ENCODE peak calls at places on chromosomes 1 and 21, in five cellular contexts. U is IMR-90, B is HepG2, K is SK-N-SH, M is GM12878. H is an unnamed sample.

GRCh38 chr1:212698467-212699103 is 1.1 kb downstream of the BATF3 start:
- DNase-seq in U (no peak), B (no peak), K (no peak), M (no peak), H (no peak)

GRCh38 chr21:21018841-21019240 is 20.6 kb downstream of the NCAM2 start:
- DNase-seq in U (no peak), B (no peak), K (no peak), M (no peak), H (no peak)

GRCh38 chr21:38229260-38229877 is 27.4 kb upstream of the KCNJ15 start:
- DNase-seq in U (no peak), B (no peak), K (no peak), M (no peak), H (peak; percentile 24)

GRCh38 chr1:47682198-47682597 is 244.4 kb downstream of the FOXD2 start:
- DNase-seq in U (no peak), B (no peak), K (no peak), M (no peak), H (no peak)

GRCh38 chr1:22747021-22747734 is 36.5 kb downstream of the EPHB2 start:
- DNase-seq in U (peak; percentile 91), B (no peak), K (no peak), M (no peak), H (no peak)

GRCh38 chr1:115314765-115315164 is 23.3 kb downstream of the NGF start:
- DNase-seq in U (peak; percentile 86), B (no peak), K (no peak), M (no peak), H (no peak)

GRCh38 chr1:245168921-245169320 is 14.1 kb downstream of the KIF26B start:
- DNase-seq in U (no peak), B (no peak), K (no peak), M (no peak), H (no peak)

GRCh38 chr1:113895084-113895483 is 7.7 kb upstream of the BCL2L15 start:
- DNase-seq in U (no peak), B (no peak), K (no peak), M (no peak), H (no peak)

GRCh38 chr1:70072239-70072751 is 133.1 kb downstream of the LRRC40 start:
- DNase-seq in U (peak; percentile 79), B (no peak), K (no peak), M (no peak), H (no peak)

GRCh38 chr1:230682882-230683610 is 30.9 kb downstream of the AGT start:
- DNase-seq in U (peak; percentile 86), B (no peak), K (no peak), M (no peak), H (no peak)

GRCh38 chr1:1628656-1629429 is 3.1 kb upstream of the MMP23B start:
- DNase-seq in U (no peak), B (no peak), K (no peak), M (no peak), H (no peak)

GRCh38 chr1:187641015-187641414 is 812.3 kb downstream of the PLA2G4A start:
- DNase-seq in U (no peak), B (peak; percentile 2), K (no peak), M (no peak), H (no peak)

GRCh38 chr1:91851130-91852010 is 34.6 kb downstream of the TGFBR3 start:
- DNase-seq in U (peak; percentile 89), B (no peak), K (peak; percentile 8), M (no peak), H (no peak)

GRCh38 chr1:8845104-8846097 is 28.0 kb upstream of the RERE start:
- DNase-seq in U (no peak), B (no peak), K (no peak), M (no peak), H (peak; percentile 35)

DNA sequence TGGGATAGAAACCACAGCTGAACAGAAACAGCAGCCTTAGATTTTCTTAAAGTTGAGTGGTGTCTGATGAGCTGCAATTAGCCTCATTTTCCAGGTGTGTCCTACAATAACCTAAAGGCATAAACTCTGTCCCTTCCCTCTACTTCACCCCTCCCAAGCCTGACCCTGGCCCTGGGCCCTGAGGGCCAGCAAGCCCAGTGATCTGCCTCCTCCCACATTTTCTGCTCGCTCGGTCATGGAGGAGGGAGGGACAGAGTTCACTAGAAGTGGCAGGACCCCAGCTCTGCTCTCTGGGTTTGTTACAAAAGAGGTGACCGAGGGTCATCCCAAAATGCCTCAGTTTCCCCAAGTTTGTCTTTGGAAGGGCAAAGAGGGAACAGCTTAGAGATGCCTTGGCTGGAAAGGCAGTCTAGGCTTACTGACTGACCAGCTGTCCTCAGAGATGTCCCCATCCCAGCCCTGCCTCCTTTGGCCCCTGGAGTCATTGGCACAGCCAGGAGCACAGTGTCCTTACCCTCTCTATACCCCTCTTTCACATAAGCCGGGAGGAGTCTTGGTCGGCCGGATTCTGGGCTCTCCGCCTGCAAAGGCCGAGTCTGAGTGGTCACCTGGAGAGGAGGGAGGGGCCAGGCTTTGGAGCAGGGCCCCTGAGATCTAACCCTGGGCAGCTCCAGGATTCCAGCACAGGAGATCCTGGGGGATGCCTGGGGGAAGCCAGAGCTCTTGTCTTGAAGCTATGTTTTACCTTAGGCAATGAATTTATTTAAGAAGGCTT is 172.7 kb downstream of the PTPRU start:
- DNase-seq in U (no peak), B (no peak), K (no peak), M (no peak), H (no peak)
- TF ChIP-seq MXI1 in U (no peak), B (no peak), K (no peak), M (no peak), H (no peak)

GRCh38 chr1:7785108-7785507 is 1.0 kb downstream of the PER3 start:
- DNase-seq in U (no peak), B (no peak), K (no peak), M (no peak), H (no peak)

GRCh38 chr1:7781923-7782495 is 2.1 kb upstream of the PER3 start:
- DNase-seq in U (no peak), B (no peak), K (no peak), M (no peak), H (no peak)

GRCh38 chr1:7783826-7784491 is at the start of gene PER3:
- DNase-seq in U (peak; percentile 95), B (peak; percentile 87), K (peak; percentile 98), M (peak; percentile 48), H (peak; percentile 97)

GRCh38 chr1:7784492-7785071 is 491 bp downstream of the PER3 start:
- DNase-seq in U (no peak), B (no peak), K (no peak), M (no peak), H (no peak)

GRCh38 chr1:7783178-7783711 is 846 bp upstream of the PER3 start:
- DNase-seq in U (peak; percentile 24), B (peak; percentile 49), K (no peak), M (no peak), H (peak; percentile 88)
- TF ChIP-seq MXI1 in U (no peak), B (no peak), K (no peak), M (no peak), H (no peak)

GRCh38 chr1:64167176-64167575 is 36.2 kb upstream of the UBE2U start:
- DNase-seq in U (peak; percentile 56), B (no peak), K (no peak), M (no peak), H (no peak)

GRCh38 chr1:64163972-64164371 is 39.5 kb upstream of the UBE2U start:
- DNase-seq in U (peak; percentile 64), B (no peak), K (peak; percentile 24), M (no peak), H (no peak)

GRCh38 chr1:64162151-64162550 is 41.3 kb upstream of the UBE2U start:
- DNase-seq in U (no peak), B (no peak), K (no peak), M (no peak), H (no peak)

GRCh38 chr1:64161347-64162080 is 41.9 kb upstream of the UBE2U start:
- DNase-seq in U (peak; percentile 71), B (no peak), K (no peak), M (no peak), H (no peak)

DNA sequence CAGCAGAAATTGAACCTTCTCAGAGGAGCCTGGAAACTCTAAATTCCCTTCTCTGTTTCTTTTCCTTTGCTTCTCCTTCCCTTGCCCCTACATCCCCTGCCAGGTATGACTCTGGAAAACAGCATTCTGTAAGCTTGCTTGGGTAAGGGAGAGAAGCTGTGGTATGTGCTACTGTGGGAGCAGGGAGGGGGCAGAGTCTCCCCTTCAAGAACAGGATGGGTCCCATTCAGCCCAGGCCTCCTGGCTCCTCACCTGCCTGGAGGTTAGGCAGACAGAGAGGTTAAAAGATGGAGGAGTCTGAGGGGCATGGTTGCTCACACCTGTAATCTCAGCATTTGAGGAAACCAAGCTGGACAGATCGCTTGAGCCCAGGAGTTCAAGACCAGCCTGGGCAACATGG is 40.6 kb upstream of the UBE2U start:
- DNase-seq in U (no peak), B (no peak), K (no peak), M (no peak), H (no peak)
- TF ChIP-seq MXI1 in U (no peak), B (no peak), K (no peak), M (no peak), H (no peak)

GRCh38 chr1:75855734-75856133 is 59.1 kb downstream of the MSH4 start:
- DNase-seq in U (no peak), B (no peak), K (no peak), M (no peak), H (no peak)

GRCh38 chr1:75855010-75855409 is 58.3 kb downstream of the MSH4 start:
- DNase-seq in U (peak; percentile 53), B (peak; percentile 75), K (no peak), M (no peak), H (no peak)
- TF ChIP-seq MXI1 in U (no peak), B (no peak), K (no peak), M (no peak), H (no peak)

DNA sequence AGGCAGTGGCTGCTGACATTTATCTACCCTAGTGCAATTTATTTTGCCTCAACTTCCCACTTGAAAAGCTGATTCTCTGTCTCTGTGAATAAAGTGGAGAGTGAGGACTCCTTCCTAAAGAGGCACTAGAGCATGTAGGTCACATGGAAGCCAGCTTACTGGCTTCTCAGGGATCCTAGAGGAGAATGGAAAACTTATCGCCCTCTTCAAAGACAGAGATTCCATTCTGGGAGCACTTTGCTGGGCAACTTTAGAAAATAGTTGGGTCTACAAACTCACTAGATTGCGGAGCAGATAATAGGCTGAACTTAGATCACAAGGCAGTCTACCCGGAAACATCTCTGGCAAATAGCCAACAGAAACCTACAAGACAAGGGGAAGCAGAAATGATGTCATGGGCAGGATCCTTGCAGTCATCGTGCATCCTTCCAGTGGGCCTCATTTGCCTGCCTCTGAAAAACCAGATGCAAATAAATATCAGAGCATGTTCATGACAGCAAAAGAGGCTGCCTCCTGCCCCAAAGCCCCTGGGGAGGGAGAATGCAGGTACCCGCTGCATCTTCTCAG is 104.8 kb upstream of the BARHL2 start:
- DNase-seq in U (no peak), B (no peak), K (no peak), M (no peak), H (peak; percentile 63)
- TF ChIP-seq MXI1 in U (no peak), B (no peak), K (no peak), M (no peak), H (no peak)

GRCh38 chr1:177849130-177849529 is 120.7 kb downstream of the SEC16B start:
- DNase-seq in U (peak; percentile 55), B (no peak), K (no peak), M (no peak), H (no peak)
- TF ChIP-seq MXI1 in U (no peak), B (no peak), K (no peak), M (no peak), H (no peak)